ENCODE peak calls at places on chromosomes 12 and 14, in seven cellular contexts. B, S, W, V, Z, R and M are unnamed samples.

GRCh38 chr14:61505815-61506809 is 184.7 kb downstream of the PRKCH start:
- DNase-seq in B (peak), R (no peak), Z (no peak), V (no peak), S (no peak), W (no peak), M (peak)

GRCh38 chr14:69315302-69315701 is 55.3 kb downstream of the GALNT16 start:
- DNase-seq in S (no peak), W (no peak), B (no peak), V (peak), R (no peak), Z (no peak), M (no peak)

GRCh38 chr14:26163761-26164160 is 434.1 kb downstream of the NOVA1 start:
- DNase-seq in B (peak), V (peak), S (no peak), R (peak), Z (no peak), W (no peak), M (peak)

GRCh38 chr12:98259667-98260066 is 255.7 kb upstream of the TMPO start:
- DNase-seq in W (no peak), V (no peak), B (no peak), Z (no peak), R (no peak), S (no peak), M (no peak)

GRCh38 chr12:118402251-118402650 is 25.9 kb downstream of the SUDS3 start:
- DNase-seq in B (peak), S (no peak), W (no peak), V (peak), Z (no peak), R (peak), M (peak)

GRCh38 chr12:83143937-83144336 is 457.2 kb downstream of the TMTC2 start:
- DNase-seq in R (no peak), B (no peak), W (no peak), S (no peak), V (no peak), Z (no peak), M (no peak)

GRCh38 chr14:77279719-77280118 is 8.7 kb upstream of the NGB start:
- DNase-seq in S (no peak), Z (no peak), W (no peak), R (no peak), V (no peak), B (no peak), M (no peak)

GRCh38 chr14:99752486-99753121 is 40.6 kb upstream of the EML1 start:
- DNase-seq in S (no peak), R (peak), Z (peak), V (peak), W (no peak), B (peak), M (peak)

GRCh38 chr12:81450920-81451739 is 308.0 kb downstream of the PPFIA2 start:
- DNase-seq in V (peak), R (peak), Z (peak), B (peak), S (peak), W (peak), M (peak)

GRCh38 chr14:79842270-79842669 is 369.0 kb downstream of the DIO2 start:
- DNase-seq in R (peak), W (peak), S (no peak), B (peak), Z (peak), V (peak), M (peak)

GRCh38 chr12:66302827-66303169 is 505 bp downstream of the HELB start:
- DNase-seq in V (no peak), R (no peak), S (no peak), B (no peak), W (no peak), Z (no peak), M (no peak)

GRCh38 chr12:5902736-5903135 is 42.3 kb downstream of the ANO2 start:
- DNase-seq in V (no peak), B (no peak), S (no peak), Z (no peak), W (no peak), R (no peak), M (no peak)

GRCh38 chr12:124928912-124929530 is 14.6 kb upstream of the UBC start:
- DNase-seq in S (no peak), Z (no peak), V (no peak), B (no peak), W (no peak), R (peak), M (no peak)

GRCh38 chr14:101470266-101470665 is 91.0 kb upstream of the DIO3 start:
- DNase-seq in B (no peak), Z (no peak), W (no peak), S (no peak), R (no peak), V (no peak), M (no peak)

GRCh38 chr14:37592288-37593274 is 2.5 kb downstream of the FOXA1 start:
- DNase-seq in R (peak), S (no peak), B (no peak), Z (no peak), W (no peak), V (no peak), M (no peak)

GRCh38 chr14:37590096-37590809 is 4.8 kb downstream of the FOXA1 start:
- DNase-seq in V (no peak), Z (no peak), B (no peak), R (peak), W (no peak), S (no peak), M (no peak)

GRCh38 chr14:37590810-37591139 is 4.3 kb downstream of the FOXA1 start:
- DNase-seq in B (no peak), V (no peak), S (no peak), Z (no peak), R (no peak), W (no peak), M (no peak)

GRCh38 chr14:37591311-37591940 is 3.6 kb downstream of the FOXA1 start:
- DNase-seq in V (no peak), S (no peak), Z (no peak), W (no peak), B (no peak), R (peak), M (no peak)

GRCh38 chr14:37591941-37592287 is 3.1 kb downstream of the FOXA1 start:
- DNase-seq in S (no peak), V (no peak), Z (no peak), W (no peak), R (peak), B (no peak), M (no peak)
- H3K4me3 ChIP-seq in S (no peak), V (no peak), Z (no peak), W (peak), R (peak), B (no peak), M (no peak)

DNA sequence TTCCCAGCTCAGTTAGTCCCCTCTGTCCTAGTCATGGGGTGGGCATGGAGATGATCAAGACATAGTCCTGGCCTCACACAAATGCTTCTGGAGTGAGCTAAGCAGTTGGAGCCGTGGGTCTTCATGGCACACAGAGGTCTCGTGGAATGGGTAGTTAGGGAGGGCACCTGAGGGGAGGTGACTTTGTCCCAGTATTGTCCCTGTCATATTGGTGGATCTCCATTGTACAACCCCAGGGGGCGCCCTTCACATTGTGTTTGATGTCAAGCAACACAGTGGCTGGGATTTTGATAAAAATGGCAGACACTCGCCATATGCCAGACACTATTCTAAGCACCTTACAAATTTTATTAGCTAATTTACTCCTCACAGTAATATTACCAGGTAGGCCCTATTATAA is 175.4 kb upstream of the LHX5 start:
- DNase-seq in B (no peak), S (peak), Z (no peak), W (no peak), R (no peak), V (peak), M (no peak)
- TF ChIP-seq CTCF in B (no peak), S (no peak), Z (no peak), W (peak), R (no peak), V (no peak), M (no peak)

DNA sequence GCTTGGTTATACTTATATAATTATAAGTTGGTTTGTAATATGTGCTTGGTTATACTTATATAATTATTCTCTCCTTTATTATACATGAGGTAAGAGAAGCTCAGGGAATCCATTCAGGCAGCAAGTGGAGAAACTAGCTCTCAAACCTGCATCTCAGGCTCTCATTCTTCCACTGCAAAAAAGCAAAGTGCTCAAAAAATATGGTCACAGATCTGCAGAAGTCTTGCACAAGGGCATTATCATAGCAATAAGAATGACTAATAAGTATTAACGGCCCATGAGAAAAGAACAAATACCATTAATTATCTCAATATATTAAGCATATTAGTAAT is 476 bp upstream of the TRAFD1 start:
- DNase-seq in R (no peak), V (no peak), W (no peak), B (no peak), S (no peak), Z (no peak), M (no peak)
- H3K4me3 ChIP-seq in R (peak), V (no peak), W (no peak), B (no peak), S (peak), Z (no peak), M (no peak)

GRCh38 chr12:14417717-14418116 is 52.2 kb downstream of the ATF7IP start:
- DNase-seq in Z (peak), S (no peak), B (peak), R (peak), W (no peak), V (peak), M (peak)

GRCh38 chr12:14422516-14423230 is 57.2 kb downstream of the ATF7IP start:
- DNase-seq in S (no peak), B (no peak), V (peak), Z (no peak), R (peak), W (no peak), M (no peak)

GRCh38 chr12:14416658-14417057 is 51.2 kb downstream of the ATF7IP start:
- DNase-seq in W (no peak), S (no peak), V (peak), B (peak), Z (peak), R (peak), M (peak)

GRCh38 chr12:14418526-14418925 is 53.0 kb downstream of the ATF7IP start:
- DNase-seq in W (no peak), B (peak), R (peak), S (no peak), V (peak), Z (no peak), M (peak)
- TF ChIP-seq CTCF in W (no peak), B (peak), R (no peak), S (peak), V (peak), Z (peak), M (peak)

GRCh38 chr12:51846209-51846779 is 2.2 kb downstream of the FIGNL2 start:
- DNase-seq in V (no peak), S (no peak), B (no peak), R (no peak), Z (no peak), W (no peak), M (no peak)

GRCh38 chr12:51846911-51847829 is 1.3 kb downstream of the FIGNL2 start:
- DNase-seq in B (no peak), W (peak), Z (peak), V (no peak), R (no peak), S (no peak), M (no peak)

GRCh38 chr12:51850081-51850932 is 1.8 kb upstream of the FIGNL2 start:
- DNase-seq in Z (no peak), B (no peak), R (no peak), S (no peak), V (no peak), W (no peak), M (no peak)

GRCh38 chr12:51848843-51849735 is 571 bp upstream of the FIGNL2 start:
- DNase-seq in W (no peak), Z (no peak), V (no peak), S (no peak), R (no peak), B (no peak), M (no peak)

DNA sequence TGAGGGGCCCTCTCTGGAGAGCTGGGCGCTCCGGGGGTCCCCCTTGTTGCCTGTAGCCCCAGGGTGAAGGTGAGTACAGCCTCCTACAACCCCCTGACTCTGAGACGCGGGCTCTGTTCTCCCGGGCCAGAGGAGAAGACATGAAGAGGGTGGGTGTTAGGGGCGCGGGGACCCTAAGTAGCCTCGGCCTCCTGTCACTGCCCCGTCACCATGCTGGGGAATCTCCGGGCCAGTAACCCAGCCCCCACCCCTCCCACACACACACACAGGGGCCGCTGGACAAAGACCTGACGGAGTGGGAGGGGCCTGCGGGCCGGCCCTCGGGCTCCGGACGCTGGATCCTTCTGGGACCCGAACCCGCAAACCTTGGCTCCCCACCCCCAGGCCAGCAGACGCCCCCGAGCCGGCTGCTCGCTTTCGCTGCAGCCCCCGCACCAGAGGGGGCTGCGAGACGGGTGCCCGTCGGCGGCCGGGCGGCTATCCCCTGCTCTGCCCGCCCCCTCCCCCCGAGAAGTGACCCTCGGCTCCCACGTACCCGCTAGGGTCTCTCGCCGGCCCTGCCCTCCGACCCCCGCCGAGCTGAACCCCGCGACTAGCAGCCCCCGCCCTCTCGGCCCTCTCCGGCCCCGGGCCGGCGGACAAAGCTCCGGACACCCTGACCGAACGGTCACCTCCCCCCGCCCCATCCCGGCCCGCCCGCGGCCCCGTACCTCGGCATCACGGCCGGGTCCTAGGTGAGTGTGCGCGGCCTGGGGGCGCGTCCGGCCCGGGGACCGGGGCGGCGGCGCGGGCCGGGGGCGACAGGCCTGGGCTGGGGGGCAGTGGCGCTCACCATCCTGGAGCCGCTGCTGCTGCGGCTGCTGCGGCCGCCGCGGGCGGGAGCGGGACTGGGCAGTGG is at the start of gene FIGNL2:
- DNase-seq in W (peak), B (peak), V (no peak), S (no peak), Z (no peak), R (no peak), M (no peak)
- H3K4me3 ChIP-seq in W (peak), B (peak), V (peak), S (peak), Z (peak), R (no peak), M (peak)

DNA sequence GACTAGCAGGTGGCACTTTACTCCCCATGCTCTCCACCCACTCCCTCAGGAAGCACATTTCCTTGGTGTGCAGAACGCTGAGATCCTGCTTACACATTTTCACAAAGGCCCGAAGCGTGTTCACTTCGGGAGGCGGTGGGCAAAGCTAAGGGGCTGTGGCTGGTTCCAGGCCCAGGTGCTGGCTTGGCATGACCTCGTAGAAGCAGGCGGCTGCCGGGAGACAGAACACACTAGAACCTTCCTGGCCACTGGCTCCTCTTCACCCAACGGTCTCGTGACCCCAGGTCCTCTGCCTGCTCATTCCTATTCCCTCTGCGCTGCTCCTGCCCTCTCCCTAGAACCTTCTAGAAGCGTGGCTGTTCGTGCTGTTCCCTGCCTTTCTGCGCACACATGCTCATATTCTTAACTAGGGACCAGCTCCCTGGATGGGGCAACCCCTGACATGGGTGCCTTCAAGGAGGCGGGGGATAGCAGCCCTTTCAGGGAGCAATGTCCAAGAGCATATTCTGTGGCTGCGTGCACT is 43.3 kb downstream of the ATP23 start:
- DNase-seq in B (no peak), R (no peak), S (no peak), Z (no peak), W (no peak), V (no peak), M (no peak)
- TF ChIP-seq CTCF in B (no peak), R (no peak), S (no peak), Z (no peak), W (no peak), V (no peak), M (no peak)